ENCODE peak calls at places on chromosomes 3 and 15, in six cellular contexts. L, C, I, P, V and J are unnamed samples.

GRCh38 chr15:50883903-50884302 is 24.6 kb upstream of the AP4E1 start:
- DNase-seq in P (peak), C (no peak), L (peak), V (peak), I (no peak), J (no peak)

GRCh38 chr3:177468331-177468730 is 271.0 kb upstream of the TBL1XR1 start:
- DNase-seq in C (no peak), P (peak), I (no peak), L (no peak), V (peak), J (no peak)

GRCh38 chr3:111373861-111374260 is 168.1 kb upstream of the CD96 start:
- DNase-seq in L (peak), C (no peak), P (peak), V (peak), I (no peak), J (no peak)

GRCh38 chr3:141384157-141384556 is 15.9 kb downstream of the ZBTB38 start:
- DNase-seq in V (peak), C (no peak), P (peak), I (no peak), L (no peak), J (no peak)

GRCh38 chr15:68730491-68731317 is 90.0 kb downstream of the ANP32A start:
- DNase-seq in P (peak), C (no peak), V (peak), L (peak), I (peak), J (no peak)

GRCh38 chr15:76345880-76346665 is 9.5 kb downstream of the ISL2 start:
- DNase-seq in L (no peak), V (no peak), C (no peak), P (no peak), I (no peak), J (no peak)

GRCh38 chr3:138441742-138442141 is 7.3 kb downstream of the ESYT3 start:
- DNase-seq in V (peak), I (no peak), C (no peak), P (peak), L (no peak), J (no peak)

GRCh38 chr15:29784413-29784812 is 37.9 kb downstream of the TJP1 start:
- DNase-seq in V (peak), L (peak), C (no peak), P (no peak), I (no peak), J (no peak)

GRCh38 chr15:50358805-50359204 is 3.8 kb upstream of the GABPB1 start:
- DNase-seq in V (peak), P (peak), I (no peak), L (peak), C (no peak), J (no peak)

GRCh38 chr15:43199945-43200488 is 14.8 kb downstream of the CCNDBP1 start:
- DNase-seq in V (no peak), L (no peak), C (no peak), P (no peak), I (no peak), J (no peak)

GRCh38 chr15:88954431-88955277 is 41.5 kb upstream of the MFGE8 start:
- DNase-seq in L (no peak), P (peak), C (no peak), V (peak), I (peak), J (no peak)

GRCh38 chr3:30091611-30092135 is 514.7 kb upstream of the TGFBR2 start:
- DNase-seq in V (no peak), L (no peak), P (no peak), C (no peak), I (no peak), J (no peak)

GRCh38 chr15:39586387-39587171 is 5.7 kb downstream of the THBS1 start:
- DNase-seq in P (peak), I (no peak), L (peak), C (no peak), V (peak), J (no peak)

GRCh38 chr3:188531210-188531609 is 377.3 kb downstream of the LPP start:
- DNase-seq in P (peak), V (peak), I (no peak), L (peak), C (no peak), J (no peak)

GRCh38 chr3:123159926-123160635 is 41.7 kb upstream of the SEC22A start:
- DNase-seq in P (peak), C (no peak), V (peak), L (no peak), I (no peak), J (no peak)

GRCh38 chr3:193774272-193774915 is 181.4 kb downstream of the OPA1 start:
- DNase-seq in I (no peak), C (no peak), V (no peak), P (no peak), L (no peak), J (no peak)

GRCh38 chr3:158483701-158484100 is 87.3 kb upstream of the MLF1 start:
- DNase-seq in C (no peak), V (no peak), L (no peak), I (no peak), P (peak), J (no peak)

GRCh38 chr3:43870110-43870509 is 179.4 kb downstream of the ABHD5 start:
- DNase-seq in V (peak), C (no peak), L (peak), P (peak), I (no peak), J (no peak)

GRCh38 chr15:40793216-40793989 is 13.5 kb upstream of the ZFYVE19 start:
- DNase-seq in P (peak), I (peak), C (no peak), V (peak), L (peak), J (no peak)

GRCh38 chr3:38136272-38136806 is 588 bp downstream of the ACAA1 start:
- DNase-seq in V (peak), C (no peak), L (peak), P (peak), I (no peak), J (no peak)

GRCh38 chr15:97984157-97984556 is 23.7 kb downstream of the ARRDC4 start:
- DNase-seq in P (peak), I (no peak), V (no peak), L (no peak), C (no peak), J (no peak)

GRCh38 chr3:121072128-121072527 is 164.1 kb downstream of the STXBP5L start:
- DNase-seq in L (no peak), I (no peak), C (no peak), V (peak), P (no peak), J (no peak)

GRCh38 chr3:111758642-111759041 is 100.4 kb upstream of the PHLDB2 start:
- DNase-seq in L (no peak), V (peak), C (no peak), I (no peak), P (no peak), J (no peak)

GRCh38 chr3:76044601-76045600 is 259.6 kb upstream of the ZNF717 start:
- DNase-seq in C (no peak), V (peak), L (no peak), I (no peak), P (peak), J (no peak)

GRCh38 chr3:111717601-111718000 is 122.5 kb upstream of the ZBED2 start:
- DNase-seq in L (peak), C (peak), I (peak), V (peak), P (peak), J (peak)

GRCh38 chr15:76197703-76198455 is 113.4 kb downstream of the ETFA start:
- DNase-seq in V (no peak), I (peak), L (no peak), P (no peak), C (no peak), J (no peak)

GRCh38 chr15:84947947-84948830 is 33.5 kb upstream of the PDE8A start:
- DNase-seq in V (peak), C (no peak), P (peak), L (peak), I (no peak), J (no peak)

GRCh38 chr3:129662230-129662629 is 55.8 kb upstream of the PLXND1 start:
- DNase-seq in L (no peak), C (no peak), I (peak), P (no peak), V (no peak), J (no peak)

GRCh38 chr15:63063164-63063756 is 20.7 kb downstream of the TPM1 start:
- DNase-seq in L (no peak), C (no peak), P (no peak), I (no peak), V (peak), J (no peak)

GRCh38 chr15:38696120-38696727 is 131.6 kb upstream of the RASGRP1 start:
- DNase-seq in P (peak), L (no peak), C (no peak), V (peak), I (no peak), J (no peak)

GRCh38 chr3:52195823-52196331 is 2.1 kb upstream of the ALAS1 start:
- DNase-seq in P (peak), V (peak), L (peak), C (no peak), I (no peak), J (no peak)

GRCh38 chr15:77819841-77820728 is 187.4 kb upstream of the LINGO1 start:
- DNase-seq in P (no peak), V (peak), C (no peak), L (no peak), I (no peak), J (no peak)

GRCh38 chr3:134642445-134643149 is 8.2 kb downstream of the KY start:
- DNase-seq in I (no peak), L (no peak), P (no peak), V (no peak), C (no peak), J (no peak)

GRCh38 chr3:59245879-59246501 is 196.2 kb upstream of the CFAP20DC start:
- DNase-seq in P (peak), I (no peak), L (peak), C (no peak), V (peak), J (no peak)

GRCh38 chr15:22956257-22956979 is 23.8 kb downstream of the CYFIP1 start:
- DNase-seq in C (no peak), I (no peak), P (no peak), V (peak), L (peak), J (no peak)

GRCh38 chr15:29570121-29570930 is 251.9 kb downstream of the TJP1 start:
- DNase-seq in V (no peak), C (no peak), I (no peak), P (peak), L (peak), J (no peak)

GRCh38 chr3:65914740-65915366 is 123.9 kb downstream of the MAGI1 start:
- DNase-seq in V (peak), L (no peak), I (no peak), P (no peak), C (no peak), J (no peak)

GRCh38 chr3:39542588-39542988 is 75.1 kb downstream of the MOBP start:
- DNase-seq in L (no peak), P (no peak), C (no peak), V (no peak), I (no peak), J (no peak)

GRCh38 chr15:81227716-81228115 is 31.0 kb downstream of the IL16 start:
- DNase-seq in L (no peak), P (no peak), V (no peak), I (no peak), C (no peak), J (no peak)

GRCh38 chr3:56764904-56765445 is 36.8 kb downstream of the ARHGEF3 start:
- DNase-seq in C (no peak), V (no peak), P (no peak), I (no peak), L (no peak), J (no peak)